ENCODE peak calls at places on chromosomes 13 and 19, in nine cellular contexts. L is body of pancreas, Y is colonic mucosa, J is tibial artery, C is fibroblast of lung, H is neural progenitor cell, X is esophagus squamous epithelium, P is ascending aorta, V is K562. E is an unnamed sample.

GRCh38 chr13:52850396-52851152 is 2.1 kb upstream of the PCDH8 start:
- DNase-seq in L (peak; percentile 72), Y (peak; percentile 79), J (peak; percentile 71), C (peak; percentile 36), H (peak; percentile 93), X (no peak), P (no peak), V (peak; percentile 3), E (peak; percentile 78)

GRCh38 chr19:7795555-7796161 is 32.6 kb downstream of the CLEC4M start:
- DNase-seq in L (no peak), Y (no peak), J (no peak), C (no peak), H (no peak), X (no peak), P (no peak), V (peak; percentile 24), E (no peak)

GRCh38 chr19:39908803-39909202 is 25.6 kb downstream of the FCGBP start:
- DNase-seq in L (no peak), Y (peak; percentile 14), J (peak; percentile 12), C (no peak), H (no peak), X (no peak), P (no peak), V (no peak), E (no peak)

GRCh38 chr13:44365008-44365407 is 8.6 kb upstream of the SERP2 start:
- DNase-seq in L (no peak), Y (no peak), J (no peak), C (peak; percentile 92), H (no peak), X (no peak), P (no peak), V (no peak), E (no peak)

GRCh38 chr19:34308381-34309367 is 54.3 kb downstream of the GARRE1 start:
- DNase-seq in L (no peak), Y (no peak), J (no peak), C (peak; percentile 37), H (no peak), X (no peak), P (no peak), V (no peak), E (no peak)

GRCh38 chr13:30158774-30159445 is 148.4 kb downstream of the KATNAL1 start:
- DNase-seq in L (no peak), Y (no peak), J (no peak), C (peak; percentile 86), H (no peak), X (no peak), P (no peak), V (no peak), E (no peak)

GRCh38 chr13:31846984-31847752 is 107.8 kb downstream of the RXFP2 start:
- DNase-seq in L (peak; percentile 10), Y (peak; percentile 21), J (no peak), C (no peak), H (peak; percentile 35), X (no peak), P (no peak), V (no peak), E (no peak)

GRCh38 chr19:43582495-43582894 is 6.9 kb downstream of the PINLYP start:
- DNase-seq in L (no peak), Y (no peak), J (no peak), C (no peak), H (no peak), X (no peak), P (no peak), V (no peak), E (no peak)

GRCh38 chr19:58409010-58409790 is 751 bp downstream of the ZNF584 start:
- DNase-seq in L (peak; percentile 18), Y (no peak), J (peak; percentile 62), C (no peak), H (peak; percentile 37), X (no peak), P (no peak), V (peak; percentile 48), E (no peak)

GRCh38 chr19:45455707-45456499 is 11.9 kb upstream of the FOSB start:
- DNase-seq in L (peak; percentile 97), Y (peak; percentile 91), J (peak; percentile 98), C (peak; percentile 100), H (peak; percentile 71), X (no peak), P (peak; percentile 93), V (peak; percentile 93), E (peak; percentile 58)

GRCh38 chr13:98997738-98998641 is 20.1 kb upstream of the DOCK9 start:
- DNase-seq in L (no peak), Y (no peak), J (no peak), C (peak; percentile 71), H (no peak), X (no peak), P (no peak), V (no peak), E (no peak)

DNA sequence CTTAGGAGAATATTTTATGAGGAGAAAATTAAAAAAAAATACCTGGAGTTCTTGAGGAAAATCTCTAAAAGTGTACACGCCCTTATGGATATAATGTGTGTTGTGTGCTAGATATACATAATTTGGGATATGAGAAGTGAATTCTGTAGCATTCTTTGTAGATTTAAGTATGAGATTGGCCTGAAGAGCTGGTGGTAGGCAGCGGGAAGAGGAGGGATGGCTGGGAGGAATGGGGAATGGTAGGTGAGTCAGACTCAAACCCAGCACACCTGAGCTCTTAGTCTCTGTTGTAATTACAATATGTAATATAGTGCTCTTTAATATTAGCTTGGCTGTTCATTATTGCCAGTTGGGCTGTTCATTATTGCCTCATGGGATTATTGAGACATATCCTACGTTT is 7.0 kb downstream of the CHAMP1 start:
- DNase-seq in L (no peak), Y (no peak), J (no peak), C (no peak), H (no peak), X (no peak), P (no peak), V (no peak), E (no peak)
- H3K4me1 ChIP-seq in L (peaks cover 44% of the 10 kb centered on the region), Y (no peaks in the 10 kb centered on the region), J (peaks cover 40% of the 10 kb centered on the region), C (peaks cover 18% of the 10 kb centered on the region), H (no peaks in the 10 kb centered on the region), X (peaks cover 40% of the 10 kb centered on the region), P (peaks cover 5% of the 10 kb centered on the region), V (peaks cover 22% of the 10 kb centered on the region), E (no peaks in the 10 kb centered on the region)

DNA sequence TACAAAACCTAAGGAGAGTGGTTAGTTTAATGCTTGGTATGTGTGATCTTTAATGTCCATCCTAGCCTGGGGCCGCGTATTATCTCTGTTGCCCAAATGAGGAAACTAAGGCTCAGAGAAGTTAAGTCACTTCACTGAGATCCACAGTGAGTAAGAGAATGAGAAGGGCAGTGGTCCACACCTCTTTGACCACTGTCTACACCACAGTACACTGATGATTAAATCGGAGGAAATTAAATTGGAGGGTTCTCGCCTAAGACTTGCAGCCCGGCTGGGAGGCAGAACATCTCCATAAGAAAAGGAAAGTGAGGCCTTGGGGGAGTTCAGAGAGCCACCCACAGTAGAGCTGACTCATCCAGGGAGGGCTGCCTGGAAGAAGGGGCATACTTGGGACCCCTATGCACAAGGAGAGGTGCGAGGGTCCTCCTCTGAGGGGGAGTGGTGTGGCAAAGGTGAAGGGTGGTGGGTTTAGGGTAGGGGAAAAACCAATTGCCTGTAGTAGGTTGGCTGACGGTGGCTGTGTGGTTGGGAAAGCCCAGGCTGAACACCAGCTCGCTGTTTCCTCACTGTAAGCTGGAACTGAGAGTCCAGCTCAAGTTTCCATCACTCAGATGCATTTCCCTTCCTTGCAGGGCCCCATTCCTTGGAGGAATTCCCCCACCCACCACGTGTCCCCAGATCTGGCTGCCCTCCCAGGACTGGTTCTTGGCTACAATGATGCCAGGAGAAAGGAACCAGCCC is 15.0 kb upstream of the DHRS12 start:
- DNase-seq in L (no peak), Y (no peak), J (peak; percentile 80), C (peak; percentile 40), H (no peak), X (no peak), P (no peak), V (no peak), E (no peak)
- H3K4me1 ChIP-seq in L (peaks cover 15% of the 10 kb centered on the region), Y (no peaks in the 10 kb centered on the region), J (peaks cover 22% of the 10 kb centered on the region), C (no peaks in the 10 kb centered on the region), H (no peaks in the 10 kb centered on the region), X (peaks cover 36% of the 10 kb centered on the region), P (peaks cover 6% of the 10 kb centered on the region), V (peaks cover 11% of the 10 kb centered on the region), E (no peaks in the 10 kb centered on the region)

GRCh38 chr19:5826531-5827341 is 12.8 kb downstream of the FUT6 start:
- DNase-seq in L (peak; percentile 89), Y (peak; percentile 90), J (no peak), C (no peak), H (peak; percentile 82), X (no peak), P (no peak), V (peak; percentile 33), E (peak; percentile 39)
- H3K4me1 ChIP-seq in L (peaks cover 40% of the 10 kb centered on the region), Y (peaks cover 10% of the 10 kb centered on the region), J (peaks cover 21% of the 10 kb centered on the region), C (no peaks in the 10 kb centered on the region), H (peaks cover 4% of the 10 kb centered on the region), X (peaks cover 53% of the 10 kb centered on the region), P (peaks cover 5% of the 10 kb centered on the region), V (peaks cover 6% of the 10 kb centered on the region), E (peaks cover 5% of the 10 kb centered on the region)

GRCh38 chr19:42214810-42215209 is 2.7 kb downstream of the DEDD2 start:
- DNase-seq in L (no peak), Y (no peak), J (no peak), C (no peak), H (no peak), X (no peak), P (no peak), V (no peak), E (no peak)

GRCh38 chr19:42217522-42218442 is at the start of gene DEDD2:
- DNase-seq in L (peak; percentile 99), Y (peak; percentile 99), J (peak; percentile 99), C (peak; percentile 97), H (peak; percentile 96), X (peak; percentile 83), P (peak; percentile 96), V (peak; percentile 99), E (peak; percentile 83)

GRCh38 chr19:42219812-42220750 is at the start of gene ZNF526:
- DNase-seq in L (peak; percentile 97), Y (peak; percentile 98), J (peak; percentile 98), C (peak; percentile 95), H (peak; percentile 100), X (peak; percentile 81), P (peak; percentile 94), V (peak; percentile 99), E (peak; percentile 99)

GRCh38 chr19:42220751-42221097 is 612 bp downstream of the ZNF526 start:
- DNase-seq in L (no peak), Y (no peak), J (no peak), C (no peak), H (peak; percentile 13), X (no peak), P (no peak), V (no peak), E (no peak)

DNA sequence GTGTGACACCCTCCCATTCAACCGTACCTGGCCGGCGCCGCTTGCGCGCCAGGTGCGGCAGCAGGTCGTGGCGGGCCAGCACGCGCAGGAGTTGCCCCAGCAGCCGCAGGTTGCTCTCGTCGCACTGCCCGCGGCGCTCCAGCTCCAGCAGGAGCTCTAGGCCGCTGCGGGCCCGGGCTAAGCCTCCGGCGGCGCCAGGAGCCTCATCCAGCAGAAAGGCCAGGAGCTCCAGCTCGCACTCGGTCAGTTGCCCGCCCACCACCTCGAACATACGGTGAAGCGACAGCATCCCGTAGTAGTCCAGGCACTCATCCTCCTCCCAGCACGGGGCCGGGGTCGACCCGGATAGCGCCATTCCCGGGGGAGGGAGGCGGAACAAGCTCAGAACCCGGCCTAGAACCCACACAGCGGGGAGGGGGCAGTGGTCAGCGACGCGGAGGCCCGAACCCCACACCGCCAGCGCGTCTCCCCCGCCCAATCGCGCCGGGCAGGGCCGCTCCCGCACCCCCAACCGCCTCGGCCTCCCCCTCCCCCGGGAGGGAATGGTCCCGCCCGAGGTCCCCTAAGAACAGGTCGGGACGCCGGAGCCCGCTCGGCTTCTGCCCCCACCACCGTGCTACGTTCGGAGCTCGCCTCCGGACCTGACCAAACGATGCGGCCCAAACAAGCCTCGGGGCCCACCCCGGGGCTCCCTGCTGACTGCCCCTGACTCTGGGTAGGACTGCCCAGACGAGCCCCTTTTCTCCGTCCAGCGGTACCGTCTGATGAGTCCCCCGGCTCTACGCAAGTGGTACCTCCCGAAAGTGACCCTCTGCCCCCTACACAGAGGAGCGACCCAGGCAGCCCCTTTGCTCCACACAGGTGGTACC is 590 bp downstream of the DEDD2 start:
- DNase-seq in L (peak; percentile 50), Y (peak; percentile 60), J (peak; percentile 78), C (peak; percentile 36), H (peak; percentile 89), X (no peak), P (no peak), V (peak; percentile 61), E (peak; percentile 11)
- H3K4me1 ChIP-seq in L (peaks cover 70% of the 10 kb centered on the region), Y (peaks cover 20% of the 10 kb centered on the region), J (peaks cover 53% of the 10 kb centered on the region), C (peaks cover 8% of the 10 kb centered on the region), H (peaks cover 28% of the 10 kb centered on the region), X (peaks cover 69% of the 10 kb centered on the region), P (peaks cover 34% of the 10 kb centered on the region), V (peaks cover 30% of the 10 kb centered on the region), E (peaks cover 31% of the 10 kb centered on the region)